ENCODE peak calls at places on chromosomes 4 and X, in four cellular contexts. E, U, Z and M are unnamed samples.

GRCh38 chr4:124055896-124056295 is 656.6 kb downstream of the ANKRD50 start:
- DNase-seq in E (no peak), U (no peak), Z (no peak), M (no peak)

GRCh38 chrX:149497626-149498025 is 7.5 kb downstream of the IDS start:
- DNase-seq in E (no peak), U (no peak), Z (peak), M (no peak)

GRCh38 chr4:104446431-104446925 is 48.2 kb downstream of the CXXC4 start:
- DNase-seq in E (no peak), U (no peak), Z (no peak), M (no peak)

GRCh38 chr4:48138511-48138910 is 4.5 kb upstream of the TXK start:
- DNase-seq in E (peak), U (no peak), Z (no peak), M (no peak)

GRCh38 chrX:130704053-130705038 is 198.7 kb downstream of the ENOX2 start:
- DNase-seq in E (no peak), U (no peak), Z (no peak), M (no peak)

GRCh38 chr4:54658321-54659093 is 750 bp downstream of the KIT start:
- DNase-seq in E (peak), U (peak), Z (no peak), M (peak)

GRCh38 chr4:7691992-7692391 is 247.7 kb downstream of the AFAP1 start:
- DNase-seq in E (no peak), U (no peak), Z (no peak), M (no peak)

GRCh38 chrX:53714580-53715335 is 28.2 kb upstream of the HUWE1 start:
- DNase-seq in E (peak), U (peak), Z (no peak), M (no peak)

GRCh38 chr4:137065306-137065705 is 467.0 kb downstream of the PCDH18 start:
- DNase-seq in E (no peak), U (no peak), Z (no peak), M (no peak)

GRCh38 chr4:15414601-15415091 is 13.2 kb upstream of the C1QTNF7 start:
- DNase-seq in E (no peak), U (no peak), Z (peak), M (no peak)

GRCh38 chrX:18010251-18010650 is 149.2 kb upstream of the RAI2 start:
- DNase-seq in E (no peak), U (no peak), Z (no peak), M (no peak)

GRCh38 chr4:8200302-8200975 is 1.3 kb downstream of the SH3TC1 start:
- DNase-seq in E (peak), U (no peak), Z (no peak), M (no peak)

GRCh38 chrX:13330446-13330845 is 10.6 kb upstream of the ATXN3L start:
- DNase-seq in E (no peak), U (no peak), Z (no peak), M (no peak)

GRCh38 chr4:119478446-119479179 is 150.0 kb downstream of the PDE5A start:
- DNase-seq in E (no peak), U (no peak), Z (no peak), M (no peak)

GRCh38 chr4:170853422-170854021 is 763.8 kb upstream of the AADAT start:
- DNase-seq in E (peak), U (no peak), Z (no peak), M (peak)